ENCODE peak calls at places on chromosomes 16 and 17, in five cellular contexts. S is mesothelial cell of epicardium, M is astrocyte of the spinal cord, H is neural progenitor cell, X is prostate gland. V is an unnamed sample.

GRCh38 chr16:58197314-58198012 is 443 bp downstream of the CSNK2A2 start:
- DNase-seq in S (no peak), X (no peak), H (peak), M (no peak), V (peak)

GRCh38 chr16:58661199-58661830 is 23.3 kb downstream of the SLC38A7 start:
- DNase-seq in X (peak), S (no peak), M (peak), H (peak), V (peak)

GRCh38 chr17:15106540-15106939 is 158.6 kb downstream of the PMP22 start:
- DNase-seq in H (no peak), M (no peak), X (no peak), S (no peak), V (no peak)

GRCh38 chr17:27949304-27949703 is 56.1 kb upstream of the LYRM9 start:
- DNase-seq in H (no peak), M (no peak), S (no peak), X (no peak), V (no peak)

GRCh38 chr16:19417640-19418039 is at the start of gene TMC5:
- DNase-seq in X (peak), H (no peak), M (no peak), S (no peak), V (no peak)

GRCh38 chr16:17467923-17468540 is 2.7 kb downstream of the XYLT1 start:
- DNase-seq in M (peak), S (peak), X (peak), H (peak), V (peak)

GRCh38 chr16:69859105-69859969 is 91.8 kb upstream of the CLEC18A start:
- DNase-seq in S (no peak), M (no peak), H (peak), X (no peak), V (peak)

GRCh38 chr17:2962729-2963128 is 100.7 kb downstream of the OR1D5 start:
- DNase-seq in H (no peak), S (no peak), X (no peak), M (no peak), V (no peak)

GRCh38 chr17:78852709-78853111 is 12.1 kb upstream of the USP36 start:
- DNase-seq in S (no peak), X (no peak), H (no peak), M (no peak), V (no peak)
- TF ChIP-seq CTCF in S (no peak), X (no peak), H (peak), M (no peak), V (no peak)

GRCh38 chr16:87635541-87636049 is 33.3 kb downstream of the JPH3 start:
- DNase-seq in X (peak), M (peak), S (peak), H (peak), V (peak)
- TF ChIP-seq CTCF in X (peak), M (peak), S (peak), H (peak), V (peak)

GRCh38 chr16:2299121-2299914 is 31.4 kb upstream of the RNPS1 start:
- DNase-seq in M (no peak), S (no peak), X (no peak), H (no peak), V (no peak)

GRCh38 chr16:2295056-2295798 is 27.3 kb upstream of the RNPS1 start:
- DNase-seq in X (no peak), H (no peak), M (no peak), S (no peak), V (no peak)

GRCh38 chr16:2298621-2299020 is 30.7 kb upstream of the RNPS1 start:
- DNase-seq in S (no peak), M (no peak), H (no peak), X (no peak), V (no peak)

GRCh38 chr16:2296662-2297505 is 29.0 kb upstream of the RNPS1 start:
- DNase-seq in X (no peak), M (peak), H (peak), S (no peak), V (no peak)

DNA sequence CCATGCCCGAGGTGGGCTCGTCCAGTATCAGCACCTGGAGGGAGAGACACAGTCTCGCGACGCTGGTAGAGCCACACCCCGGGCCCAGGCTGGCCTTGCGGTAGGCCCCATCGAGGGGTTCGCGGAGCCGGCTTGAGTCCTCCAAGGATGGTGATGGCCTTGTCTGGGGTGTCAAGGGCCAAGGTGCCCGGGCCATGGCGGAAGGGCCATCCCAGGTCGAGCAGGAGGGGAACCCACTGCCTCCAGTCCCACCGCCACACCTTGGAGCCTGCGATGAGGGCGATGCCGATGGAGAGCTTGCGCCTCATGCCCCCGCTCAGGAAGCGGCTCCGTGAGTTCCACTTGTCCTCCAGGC is 29.6 kb upstream of the RNPS1 start:
- DNase-seq in M (no peak), S (no peak), H (no peak), X (no peak), V (no peak)
- TF ChIP-seq CTCF in M (no peak), S (no peak), H (no peak), X (no peak), V (no peak)

GRCh38 chr17:17108681-17109049 is 66.4 kb downstream of the MPRIP start:
- DNase-seq in H (no peak), X (peak), S (no peak), M (no peak), V (no peak)

GRCh38 chr17:17107891-17108680 is 65.8 kb downstream of the MPRIP start:
- DNase-seq in S (no peak), M (no peak), H (no peak), X (no peak), V (no peak)

GRCh38 chr17:17110520-17110919 is 68.3 kb downstream of the MPRIP start:
- DNase-seq in M (no peak), X (no peak), S (no peak), H (no peak), V (no peak)

GRCh38 chr17:17109896-17110295 is 67.6 kb downstream of the MPRIP start:
- DNase-seq in H (no peak), M (no peak), S (no peak), X (no peak), V (no peak)

DNA sequence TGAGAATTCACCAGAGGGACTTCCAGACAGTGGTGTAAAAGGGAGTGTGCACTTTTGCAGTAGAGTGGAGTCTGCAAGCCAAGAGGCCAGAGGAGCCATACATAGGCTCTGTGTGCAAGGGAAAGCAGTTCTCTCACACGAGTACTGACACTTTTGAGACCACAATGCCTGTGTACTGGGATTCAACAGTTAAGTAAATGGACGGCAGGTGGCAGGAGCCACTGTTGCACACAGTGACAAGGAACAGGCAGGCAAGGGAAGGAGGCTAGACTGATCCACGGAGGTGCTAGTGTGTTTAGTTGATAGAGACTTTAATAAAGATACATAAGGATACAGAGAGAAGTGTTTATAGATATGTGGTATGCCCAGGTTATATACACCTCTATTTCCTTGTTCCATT is 67.0 kb downstream of the MPRIP start:
- DNase-seq in S (no peak), H (no peak), X (no peak), M (no peak), V (no peak)
- TF ChIP-seq CTCF in S (no peak), H (no peak), X (peak), M (no peak), V (no peak)

DNA sequence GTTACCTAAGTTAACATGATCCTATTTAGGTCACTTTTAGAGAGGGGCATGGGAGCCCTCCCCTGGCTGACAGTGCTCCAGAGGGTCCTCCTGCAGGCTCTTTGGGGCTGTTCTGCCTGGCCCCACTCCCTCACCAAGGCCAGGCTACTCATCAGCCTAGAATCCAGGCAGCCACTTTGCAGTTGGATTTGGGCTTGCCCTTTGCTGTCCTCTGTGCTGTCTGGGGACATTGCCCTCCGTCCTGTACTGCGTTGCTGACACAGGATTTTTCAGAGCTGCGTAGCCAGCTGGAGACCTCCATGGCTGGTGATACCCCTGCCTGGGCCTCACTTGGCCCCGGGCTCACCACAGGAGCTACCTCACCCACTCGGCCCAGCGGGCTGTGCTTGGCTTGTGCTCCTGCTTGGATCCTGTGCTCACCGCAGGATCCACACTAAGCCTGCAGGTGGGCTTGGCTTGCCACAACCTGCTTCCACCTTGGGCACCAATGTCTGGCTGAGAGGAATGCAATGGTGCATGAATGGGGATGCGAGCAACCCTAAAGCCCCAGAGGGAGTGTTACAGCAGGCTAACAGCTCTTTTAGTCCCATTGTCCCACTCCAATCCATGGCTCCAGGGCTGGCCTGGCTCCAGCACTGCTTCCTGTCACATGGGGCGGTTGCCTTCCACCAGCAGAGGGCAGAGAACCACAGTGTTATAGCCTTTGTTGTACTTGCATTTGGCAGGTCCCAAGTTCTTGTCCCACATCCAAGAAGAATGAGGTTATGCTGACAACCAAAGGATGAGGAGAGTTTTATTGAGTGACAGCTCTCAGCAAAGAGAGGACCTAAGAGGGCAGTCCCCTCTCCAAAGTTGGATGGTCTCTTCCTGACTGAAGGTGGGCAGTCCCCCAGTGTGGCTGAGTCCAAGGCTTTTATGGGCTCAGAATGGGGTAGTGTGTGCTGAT is 21.5 kb downstream of the CCL4 start:
- DNase-seq in X (no peak), H (peak), S (no peak), M (no peak), V (no peak)
- TF ChIP-seq CTCF in X (no peak), H (peak), S (no peak), M (no peak), V (no peak)

GRCh38 chr17:56593073-56593740 is at the start of gene NOG:
- DNase-seq in M (peak), S (peak), X (peak), H (peak), V (peak)

GRCh38 chr17:56593741-56594527 is 435 bp downstream of the NOG start:
- DNase-seq in M (peak), X (peak), H (peak), S (peak), V (peak)

GRCh38 chr17:56596741-56597494 is 3.4 kb downstream of the NOG start:
- DNase-seq in H (peak), X (no peak), S (peak), M (no peak), V (peak)

GRCh38 chr17:56595831-56596740 is 2.6 kb downstream of the NOG start:
- DNase-seq in X (no peak), S (peak), M (no peak), H (peak), V (peak)

GRCh38 chr17:56594528-56595418 is 1.3 kb downstream of the NOG start:
- DNase-seq in X (no peak), M (peak), H (peak), S (peak), V (no peak)
- TF ChIP-seq CTCF in X (no peak), M (no peak), H (no peak), S (no peak), V (no peak)

GRCh38 chr17:14061666-14062560 is 7.4 kb upstream of the COX10 start:
- DNase-seq in M (peak), S (no peak), H (no peak), X (peak), V (no peak)
- TF ChIP-seq CTCF in M (peak), S (no peak), H (no peak), X (peak), V (no peak)

GRCh38 chr17:18928726-18929125 is 23.2 kb upstream of the SLC5A10 start:
- DNase-seq in M (no peak), X (no peak), H (no peak), S (no peak), V (no peak)
- TF ChIP-seq CTCF in M (no peak), X (no peak), H (no peak), S (no peak), V (no peak)

DNA sequence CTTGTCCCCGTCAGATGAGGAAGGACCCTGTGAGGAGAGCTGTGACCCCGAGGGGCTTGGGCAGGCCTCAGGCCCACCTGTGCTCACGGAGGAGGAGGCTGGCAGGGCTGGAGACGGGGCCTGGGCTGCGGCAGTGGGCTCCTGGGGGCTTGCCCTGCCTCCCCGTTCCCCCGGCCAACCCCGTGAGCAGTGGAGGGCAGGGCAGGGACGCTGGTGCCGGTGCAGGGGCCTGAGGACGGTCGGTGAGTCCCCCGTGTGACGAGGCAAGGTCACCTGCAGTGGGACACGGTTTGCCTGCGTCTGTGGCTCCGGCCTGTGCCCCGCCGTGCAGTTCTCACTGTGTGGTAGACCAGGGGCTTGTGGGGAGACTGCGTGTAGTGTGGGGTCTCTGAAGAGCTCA is 8.3 kb upstream of the RHOT2 start:
- DNase-seq in M (no peak), S (no peak), H (no peak), X (no peak), V (no peak)
- TF ChIP-seq CTCF in M (no peak), S (no peak), H (no peak), X (no peak), V (no peak)

GRCh38 chr17:79092567-79092966 is 17.9 kb downstream of the ENGASE start:
- DNase-seq in X (no peak), H (no peak), M (no peak), S (no peak), V (no peak)

GRCh38 chr17:79091373-79091670 is 16.7 kb downstream of the ENGASE start:
- DNase-seq in X (no peak), M (no peak), S (no peak), H (no peak), V (no peak)

GRCh38 chr17:79089720-79090502 is 15.3 kb downstream of the ENGASE start:
- DNase-seq in S (no peak), X (no peak), H (no peak), M (no peak), V (no peak)

GRCh38 chr17:79088997-79089328 is 14.3 kb downstream of the ENGASE start:
- DNase-seq in X (no peak), H (no peak), M (no peak), S (no peak), V (no peak)

GRCh38 chr17:79090503-79091372 is 16.1 kb downstream of the ENGASE start:
- DNase-seq in M (no peak), S (no peak), X (no peak), H (no peak), V (peak)
- TF ChIP-seq CTCF in M (peak), S (no peak), X (no peak), H (no peak), V (peak)